ENCODE peak calls at places on chromosome 18, in six cellular contexts. M is uterus, Y is gastrocnemius medialis, F is PC-9, U is brain microvascular endothelial cell, K is PC-3. Z is an unnamed sample.

GRCh38 chr18:62643181-62643580 is 72.2 kb upstream of the PHLPP1 start:
- DNase-seq in M (no peak), Y (no peak), F (no peak), U (no peak), K (no peak), Z (no peak)

GRCh38 chr18:74906189-74906588 is 302.8 kb downstream of the PTGR3 start:
- DNase-seq in M (no peak), Y (no peak), F (peak; percentile 9), U (no peak), K (peak; percentile 75), Z (no peak)

GRCh38 chr18:27996792-27997191 is 180.1 kb downstream of the CDH2 start:
- DNase-seq in M (no peak), Y (no peak), F (no peak), U (no peak), K (peak; percentile 83), Z (no peak)

GRCh38 chr18:44969214-44969842 is 288.6 kb downstream of the SETBP1 start:
- DNase-seq in M (no peak), Y (no peak), F (no peak), U (no peak), K (no peak), Z (no peak)

GRCh38 chr18:74519320-74520095 is 14.8 kb upstream of the CNDP1 start:
- DNase-seq in M (no peak), Y (no peak), F (no peak), U (no peak), K (no peak), Z (no peak)

GRCh38 chr18:36284671-36285295 is 12.7 kb upstream of the FHOD3 start:
- DNase-seq in M (no peak), Y (no peak), F (peak; percentile 11), U (peak; percentile 69), K (peak; percentile 55), Z (no peak)

GRCh38 chr18:7691206-7691605 is 124.1 kb downstream of the PTPRM start:
- DNase-seq in M (no peak), Y (no peak), F (no peak), U (no peak), K (no peak), Z (no peak)

GRCh38 chr18:51029694-51030536 is at the start of gene SMAD4:
- DNase-seq in M (peak; percentile 98), Y (peak; percentile 93), F (peak; percentile 92), U (peak; percentile 95), K (peak; percentile 78), Z (peak; percentile 96)

GRCh38 chr18:69684789-69685188 is 262.9 kb downstream of the CD226 start:
- DNase-seq in M (no peak), Y (no peak), F (no peak), U (no peak), K (no peak), Z (no peak)

GRCh38 chr18:74196220-74197119 is 48.1 kb downstream of the TIMM21 start:
- DNase-seq in M (peak; percentile 34), Y (no peak), F (peak; percentile 37), U (peak; percentile 51), K (peak; percentile 75), Z (no peak)

GRCh38 chr18:80233201-80233835 is 14.0 kb downstream of the PARD6G start:
- DNase-seq in M (no peak), Y (no peak), F (no peak), U (no peak), K (no peak), Z (no peak)

GRCh38 chr18:50659091-50660003 is 99.5 kb downstream of the MAPK4 start:
- DNase-seq in M (no peak), Y (peak; percentile 36), F (no peak), U (peak; percentile 59), K (peak; percentile 27), Z (no peak)

GRCh38 chr18:78319264-78319663 is 660.4 kb upstream of the SALL3 start:
- DNase-seq in M (no peak), Y (no peak), F (no peak), U (no peak), K (no peak), Z (no peak)

GRCh38 chr18:22314001-22314400 is 103.7 kb downstream of the CTAGE1 start:
- DNase-seq in M (peak; percentile 71), Y (no peak), F (no peak), U (peak; percentile 47), K (no peak), Z (no peak)

GRCh38 chr18:63319383-63320040 is at the start of gene BCL2:
- DNase-seq in M (no peak), Y (peak; percentile 25), F (peak; percentile 16), U (peak; percentile 7), K (peak; percentile 10), Z (peak; percentile 31)

GRCh38 chr18:58300867-58301266 is 256.8 kb downstream of the NEDD4L start:
- DNase-seq in M (no peak), Y (no peak), F (no peak), U (no peak), K (no peak), Z (no peak)

GRCh38 chr18:79847606-79848293 is 50.0 kb downstream of the KCNG2 start:
- DNase-seq in M (no peak), Y (no peak), F (no peak), U (no peak), K (no peak), Z (no peak)

GRCh38 chr18:48672671-48673340 is 134.0 kb downstream of the CTIF start:
- DNase-seq in M (no peak), Y (no peak), F (no peak), U (no peak), K (no peak), Z (no peak)

GRCh38 chr18:51196116-51196810 is 1.2 kb downstream of the MEX3C start:
- DNase-seq in M (peak; percentile 43), Y (peak; percentile 17), F (peak; percentile 8), U (peak; percentile 14), K (no peak), Z (peak; percentile 47)

GRCh38 chr18:76619342-76620315 is 124.6 kb upstream of the ZNF516 start:
- DNase-seq in M (peak; percentile 86), Y (peak; percentile 20), F (no peak), U (peak; percentile 15), K (no peak), Z (peak; percentile 64)
- H3K27ac ChIP-seq in M (peak overlapping the region; percentile 96), Y (peak overlapping the region; percentile 47), F (no peak overlapping the region), U (no peak overlapping the region), K (no peak overlapping the region), Z (peak overlapping the region; percentile 64)

GRCh38 chr18:13684546-13684945 is 41.8 kb downstream of the FAM210A start:
- DNase-seq in M (no peak), Y (no peak), F (no peak), U (no peak), K (no peak), Z (no peak)

GRCh38 chr18:13676499-13676898 is 49.9 kb downstream of the FAM210A start:
- DNase-seq in M (no peak), Y (no peak), F (no peak), U (no peak), K (no peak), Z (no peak)

GRCh38 chr18:13680612-13681011 is 45.7 kb downstream of the FAM210A start:
- DNase-seq in M (peak; percentile 31), Y (no peak), F (no peak), U (no peak), K (no peak), Z (peak; percentile 27)

DNA sequence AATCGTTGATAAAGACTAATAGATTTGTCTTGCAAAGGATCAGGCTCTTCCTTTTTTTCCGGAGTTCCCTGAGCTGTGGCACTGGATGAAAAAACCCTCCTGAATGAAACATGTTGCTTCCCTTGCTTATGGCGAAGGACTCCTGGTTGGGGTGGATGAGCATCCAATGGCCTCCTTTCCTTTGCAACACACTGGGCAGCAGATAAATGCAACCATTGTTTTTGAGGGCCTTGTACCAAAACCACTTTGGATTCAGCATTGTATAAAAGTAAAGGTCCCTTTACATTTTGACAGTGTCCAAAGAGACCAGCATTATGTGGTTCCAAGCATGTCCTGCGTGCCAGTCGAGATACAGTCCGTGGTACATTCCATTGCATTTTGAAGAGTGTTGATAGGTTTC is 44.7 kb downstream of the FAM210A start:
- DNase-seq in M (no peak), Y (no peak), F (no peak), U (no peak), K (no peak), Z (no peak)
- H3K27me3 ChIP-seq in M (no peaks in the 10 kb centered on the region), Y (no peaks in the 10 kb centered on the region), F (no peaks in the 10 kb centered on the region), U (no peaks in the 10 kb centered on the region), K (no peaks in the 10 kb centered on the region), Z (no peaks in the 10 kb centered on the region)

GRCh38 chr18:41323044-41323443 is 632.0 kb upstream of the PIK3C3 start:
- DNase-seq in M (no peak), Y (no peak), F (no peak), U (no peak), K (peak; percentile 12), Z (no peak)
- H3K27ac ChIP-seq in M (no peak overlapping the region), Y (no peak overlapping the region), F (no peak overlapping the region), U (no peak overlapping the region), K (no peak overlapping the region), Z (no peak overlapping the region)

GRCh38 chr18:66694857-66695256 is 91.0 kb upstream of the CDH19 start:
- DNase-seq in M (no peak), Y (no peak), F (no peak), U (no peak), K (no peak), Z (no peak)

GRCh38 chr18:66695281-66695680 is 91.4 kb upstream of the CDH19 start:
- DNase-seq in M (no peak), Y (no peak), F (no peak), U (no peak), K (no peak), Z (no peak)
- H3K27me3 ChIP-seq in M (no peaks in the 10 kb centered on the region), Y (no peaks in the 10 kb centered on the region), F (no peaks in the 10 kb centered on the region), U (no peaks in the 10 kb centered on the region), K (no peaks in the 10 kb centered on the region), Z (no peaks in the 10 kb centered on the region)

GRCh38 chr18:26637324-26637723 is 89.0 kb upstream of the KCTD1 start:
- DNase-seq in M (no peak), Y (no peak), F (no peak), U (no peak), K (no peak), Z (no peak)
- H3K27ac ChIP-seq in M (no peak overlapping the region), Y (no peak overlapping the region), F (no peak overlapping the region), U (no peak overlapping the region), K (no peak overlapping the region), Z (no peak overlapping the region)

DNA sequence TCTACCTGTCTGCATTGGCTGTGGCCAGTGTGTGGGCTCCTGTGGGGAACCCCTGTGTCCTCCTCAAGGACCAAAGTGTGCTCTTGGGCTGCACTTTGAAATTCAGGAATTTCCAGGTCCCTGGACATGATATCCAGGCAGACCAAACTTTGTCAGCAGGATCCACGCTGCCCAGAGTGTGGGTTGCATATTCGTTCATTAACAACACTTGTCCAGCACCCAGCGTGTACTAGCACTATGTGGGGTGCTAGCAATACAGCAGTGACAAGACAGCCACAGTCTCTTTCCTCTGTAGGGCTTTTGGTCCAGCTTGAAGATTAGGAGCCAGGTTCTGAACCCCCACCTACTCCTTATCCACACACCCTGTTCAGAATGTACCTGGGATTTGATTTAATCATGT is 304.5 kb downstream of the ZNF521 start:
- DNase-seq in M (no peak), Y (no peak), F (no peak), U (no peak), K (no peak), Z (no peak)
- H3K27me3 ChIP-seq in M (no peaks in the 10 kb centered on the region), Y (no peaks in the 10 kb centered on the region), F (peaks cover under 1% of the 10 kb centered on the region), U (no peaks in the 10 kb centered on the region), K (peaks cover 66% of the 10 kb centered on the region), Z (no peaks in the 10 kb centered on the region)

DNA sequence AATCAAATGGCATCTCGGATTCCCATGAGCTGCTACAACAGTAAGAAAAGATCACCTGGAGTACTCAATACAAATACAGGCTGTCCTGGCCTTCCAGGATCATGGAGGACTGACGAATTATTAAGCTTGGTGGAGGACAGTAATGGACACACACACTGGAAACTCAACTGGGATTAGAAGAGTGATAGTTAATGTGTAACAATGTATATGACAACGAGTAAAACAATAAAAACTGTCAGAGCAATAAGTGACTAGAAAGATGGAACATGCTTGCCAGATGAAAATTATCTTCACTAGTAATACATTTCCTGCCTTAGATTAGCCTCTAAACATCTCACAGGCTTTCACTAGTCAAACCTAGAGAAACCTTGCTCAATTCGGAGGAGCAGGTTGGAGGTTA is 49.2 kb upstream of the CDH20 start:
- DNase-seq in M (no peak), Y (no peak), F (no peak), U (no peak), K (no peak), Z (no peak)
- H3K27ac ChIP-seq in M (no peak overlapping the region), Y (no peak overlapping the region), F (no peak overlapping the region), U (no peak overlapping the region), K (no peak overlapping the region), Z (no peak overlapping the region)